ENCODE peak calls at places on chromosomes 2 and 18, in ten cellular contexts. V is lower lobe of right lung, R is esophagus muscularis mucosa, M is BJ, D is kidney, S is fibroblast of lung, Y is kidney epithelial cell, L is heart right ventricle, Z is SJSA1, I is mammary epithelial cell. K is an unnamed sample.

GRCh38 chr2:216752855-216753505 is 57.6 kb upstream of the IGFBP5 start:
- DNase-seq in Z (no peak), I (no peak), Y (no peak), R (no peak), M (no peak), V (no peak), D (no peak), L (peak; percentile 25), S (peak; percentile 14), K (no peak)

GRCh38 chr18:13136056-13136688 is 82.4 kb upstream of the LDLRAD4 start:
- DNase-seq in M (no peak), I (peak; percentile 3), S (peak; percentile 43), D (peak; percentile 72), Z (no peak), V (no peak), Y (no peak), R (no peak), L (no peak), K (no peak)

GRCh38 chr2:64036343-64036742 is 17.1 kb upstream of the VPS54 start:
- DNase-seq in S (peak; percentile 88), L (no peak), Y (peak; percentile 42), I (peak; percentile 78), R (no peak), V (no peak), D (no peak), M (no peak), Z (no peak), K (no peak)

GRCh38 chr2:235162544-235163197 is 210.9 kb downstream of the SH3BP4 start:
- DNase-seq in S (peak; percentile 2), V (no peak), M (no peak), Z (no peak), L (no peak), I (no peak), R (no peak), Y (no peak), D (no peak), K (no peak)

GRCh38 chr2:167816897-167817296 is 430.5 kb downstream of the STK39 start:
- DNase-seq in M (no peak), Y (no peak), I (no peak), S (no peak), D (no peak), R (no peak), L (no peak), Z (no peak), V (no peak), K (no peak)

GRCh38 chr2:238939521-238940403 is 91.9 kb downstream of the TWIST2 start:
- DNase-seq in R (peak; percentile 85), D (no peak), Z (peak; percentile 23), Y (no peak), S (no peak), M (no peak), V (no peak), L (no peak), I (no peak), K (no peak)

GRCh38 chr2:161161074-161161577 is 898 bp downstream of the TANK start:
- DNase-seq in Z (no peak), L (no peak), R (no peak), S (no peak), Y (no peak), M (no peak), D (no peak), V (no peak), I (no peak), K (no peak)

GRCh38 chr2:106885981-106886915 is at the start of gene ST6GAL2:
- DNase-seq in D (peak; percentile 64), I (peak; percentile 29), Y (no peak), V (no peak), L (no peak), Z (no peak), M (no peak), R (no peak), S (peak; percentile 30), K (no peak)

DNA sequence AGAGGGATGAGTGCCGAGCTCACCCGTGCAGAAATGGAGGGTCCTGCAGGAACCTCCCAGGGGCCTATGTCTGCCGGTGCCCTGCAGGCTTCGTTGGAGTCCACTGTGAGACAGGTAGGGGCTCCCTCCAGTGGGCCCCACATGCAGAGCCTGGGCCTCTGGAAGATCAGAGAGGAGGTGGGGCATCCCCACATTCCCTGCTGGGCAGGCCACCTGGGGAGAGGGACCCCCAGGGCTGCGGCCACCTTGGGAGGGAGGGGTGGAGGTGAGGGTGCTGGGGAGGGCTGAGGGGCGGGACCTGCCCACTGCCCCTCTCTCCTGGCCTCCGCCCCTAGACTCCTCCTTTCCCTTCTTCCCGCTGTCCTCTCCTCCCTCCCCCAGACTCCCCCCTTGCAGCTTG is 38.5 kb downstream of the MTERF4 start:
- DNase-seq in R (no peak), V (peak; percentile 46), L (no peak), I (no peak), S (no peak), Z (peak; percentile 45), M (no peak), D (peak; percentile 80), Y (no peak), K (no peak)
- H3K36me3 ChIP-seq in R (peaks cover 21% of the 10 kb centered on the region), V (peaks cover 37% of the 10 kb centered on the region), L (no peaks in the 10 kb centered on the region), I (no peaks in the 10 kb centered on the region), S (peaks cover 4% of the 10 kb centered on the region), Z (peaks cover 11% of the 10 kb centered on the region), M (no peaks in the 10 kb centered on the region), D (no peaks in the 10 kb centered on the region), Y (no peaks in the 10 kb centered on the region), K (no peaks in the 10 kb centered on the region)

DNA sequence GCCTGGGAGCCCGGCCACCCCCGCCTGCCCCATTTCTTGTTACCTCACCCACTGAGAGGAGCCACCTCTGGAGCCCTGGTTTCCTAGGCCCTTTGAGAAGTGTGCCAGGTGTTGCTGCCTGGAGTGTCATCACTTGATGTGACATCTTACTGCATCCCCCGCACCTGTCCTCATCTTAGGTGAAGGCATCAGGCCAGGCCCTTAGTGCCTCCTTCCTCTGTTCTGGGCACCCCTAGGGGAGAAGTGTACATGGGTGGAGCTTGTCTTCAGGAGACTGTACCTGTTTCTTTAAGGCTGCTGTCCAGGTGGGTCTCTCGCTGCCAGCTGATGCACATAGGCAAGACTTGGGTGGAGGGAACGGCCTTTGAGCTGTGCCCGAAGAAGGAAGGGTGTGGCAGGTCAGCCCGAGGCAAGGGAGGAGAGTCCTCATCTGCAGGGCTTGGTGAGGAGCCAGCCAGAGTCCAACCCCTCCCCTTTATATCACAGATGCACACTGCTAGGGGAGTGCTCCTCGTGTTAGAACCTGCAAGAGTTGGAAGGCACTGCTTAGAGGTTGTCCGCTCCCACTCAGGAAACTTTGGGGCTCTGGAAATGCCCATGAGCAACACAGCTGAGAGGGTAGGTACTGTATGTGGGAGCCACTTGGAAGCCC is 45.9 kb downstream of the NCK2 start:
- DNase-seq in M (no peak), R (no peak), Z (no peak), V (no peak), I (peak; percentile 89), S (no peak), D (no peak), L (no peak), Y (no peak), K (no peak)
- H3K4me3 ChIP-seq in M (no peak overlapping the region), R (no peak overlapping the region), Z (no peak overlapping the region), V (peak overlapping the region; percentile 3), I (no peak overlapping the region), S (no peak overlapping the region), D (no peak overlapping the region), L (no peak overlapping the region), Y (no peak overlapping the region), K (no peak overlapping the region)

GRCh38 chr2:233462826-233463470 is 103.6 kb downstream of the USP40 start:
- DNase-seq in Z (no peak), L (no peak), R (no peak), Y (no peak), V (peak; percentile 20), S (no peak), M (no peak), D (peak; percentile 14), I (no peak), K (no peak)

GRCh38 chr2:233460726-233461431 is 105.7 kb downstream of the USP40 start:
- DNase-seq in I (no peak), R (no peak), L (no peak), M (no peak), S (no peak), Z (no peak), Y (no peak), D (peak; percentile 77), V (peak; percentile 46), K (no peak)

GRCh38 chr2:233461481-233461891 is 105.1 kb downstream of the USP40 start:
- DNase-seq in V (peak; percentile 44), Z (no peak), D (peak; percentile 57), L (no peak), I (no peak), M (no peak), R (no peak), S (no peak), Y (no peak), K (no peak)

GRCh38 chr2:233463586-233463985 is 103.0 kb downstream of the USP40 start:
- DNase-seq in Z (peak; percentile 36), I (no peak), D (peak; percentile 67), Y (no peak), S (no peak), R (no peak), M (no peak), V (peak; percentile 31), L (no peak), K (no peak)

DNA sequence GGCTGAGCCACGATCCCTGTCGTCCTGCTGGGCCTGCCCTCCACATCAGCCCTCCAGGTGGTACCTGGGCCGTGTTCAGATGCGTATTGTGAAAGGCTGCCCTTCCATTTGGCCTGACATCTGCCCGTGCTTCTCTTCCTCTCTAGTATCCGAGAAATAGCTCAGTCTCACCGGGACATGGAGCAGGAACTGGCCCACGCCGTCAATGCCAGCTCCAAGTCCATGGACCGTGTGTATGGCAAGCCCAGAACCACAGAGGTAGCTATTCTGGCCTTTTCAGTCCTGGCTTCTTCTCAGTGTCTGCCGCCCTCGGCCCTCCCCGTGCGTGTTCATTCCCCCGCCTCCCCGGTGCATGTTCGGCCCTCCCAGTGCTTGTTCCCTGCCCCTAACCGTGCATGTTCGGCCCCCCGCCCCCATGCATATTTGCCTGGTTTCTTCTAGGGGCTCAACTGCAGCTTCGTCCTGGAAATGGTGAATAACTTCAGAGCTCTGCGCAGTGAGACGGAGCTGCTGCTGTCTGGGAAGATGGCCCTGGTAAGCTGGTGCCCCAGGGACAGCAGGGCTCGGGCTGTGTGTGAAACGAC is 104.3 kb downstream of the USP40 start:
- DNase-seq in M (no peak), Y (no peak), I (no peak), L (no peak), D (peak; percentile 64), V (peak; percentile 44), R (no peak), Z (no peak), S (no peak), K (peak; percentile 49)
- H3K36me3 ChIP-seq in M (peaks cover 25% of the 10 kb centered on the region), Y (no peaks in the 10 kb centered on the region), I (peaks cover 4% of the 10 kb centered on the region), L (peaks cover 99% of the 10 kb centered on the region), D (peaks cover 8% of the 10 kb centered on the region), V (peaks cover 81% of the 10 kb centered on the region), R (peaks cover 96% of the 10 kb centered on the region), Z (peaks cover 57% of the 10 kb centered on the region), S (peaks cover 5% of the 10 kb centered on the region), K (no peaks in the 10 kb centered on the region)

GRCh38 chr18:79788096-79789085 is 9.3 kb upstream of the KCNG2 start:
- DNase-seq in Z (no peak), S (peak; percentile 22), R (no peak), L (no peak), I (no peak), Y (no peak), D (peak; percentile 69), V (peak; percentile 43), M (no peak), K (no peak)

GRCh38 chr18:79786781-79787526 is 10.8 kb upstream of the KCNG2 start:
- DNase-seq in Y (no peak), S (no peak), D (peak; percentile 53), M (peak; percentile 35), L (no peak), V (peak; percentile 35), I (no peak), R (no peak), Z (no peak), K (peak; percentile 25)

GRCh38 chr18:79786304-79786703 is 11.4 kb upstream of the KCNG2 start:
- DNase-seq in V (peak; percentile 11), S (no peak), Z (no peak), I (no peak), R (no peak), D (peak; percentile 44), M (no peak), L (no peak), Y (no peak), K (no peak)

GRCh38 chr18:79789091-79789891 is 8.4 kb upstream of the KCNG2 start:
- DNase-seq in Y (no peak), S (no peak), R (no peak), Z (no peak), L (no peak), M (no peak), V (no peak), D (peak; percentile 66), I (no peak), K (no peak)

DNA sequence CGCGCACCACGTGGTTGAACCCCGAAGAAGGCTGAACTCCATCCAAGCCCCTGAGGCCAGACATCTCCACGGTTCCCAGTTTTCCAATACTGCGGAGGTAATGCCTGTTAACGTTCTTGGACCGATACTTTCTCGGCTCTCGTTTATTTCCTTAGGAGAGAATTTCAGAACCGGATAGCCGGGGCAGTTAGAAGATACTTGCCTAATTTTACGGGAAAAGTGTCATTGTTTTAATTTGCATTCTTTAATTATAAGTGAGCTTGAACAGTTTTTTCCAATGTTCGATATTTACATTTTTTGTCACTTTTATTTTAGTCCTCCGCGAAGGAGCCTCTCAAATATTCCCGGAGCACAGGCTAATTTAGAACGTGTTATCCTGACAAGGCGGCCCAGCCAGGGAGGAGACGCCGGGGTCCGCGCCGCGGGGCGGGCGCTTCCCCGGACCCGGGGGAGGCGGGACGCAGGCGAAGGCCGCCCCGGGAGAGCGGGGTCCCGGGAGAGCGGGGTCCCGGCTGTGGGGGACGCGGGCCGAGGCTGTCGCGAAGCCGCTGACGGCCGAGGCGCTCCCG is 10.1 kb upstream of the KCNG2 start:
- DNase-seq in V (no peak), I (no peak), D (no peak), R (no peak), S (no peak), L (no peak), M (no peak), Z (no peak), Y (no peak), K (no peak)
- H3K4me3 ChIP-seq in V (no peak overlapping the region), I (no peak overlapping the region), D (no peak overlapping the region), R (peak overlapping the region; percentile 41), S (no peak overlapping the region), L (peak overlapping the region; percentile 27), M (no peak overlapping the region), Z (no peak overlapping the region), Y (no peak overlapping the region), K (peak overlapping the region; percentile 31)

K was measured in pancreas.